ENCODE peak calls at places on chromosome 15, in four cellular contexts. One of them, this sample, is unnamed.

GRCh38 chr15:96327155-96327741 is 3.3 kb upstream of the NR2F2 start:
- DNase-seq in naive thymus-derived CD4-positive, alpha-beta T cell: no peak
- DNase-seq in HEK293T: no peak
- DNase-seq in upper lobe of right lung: no peak
- DNase-seq in this sample: peak

GRCh38 chr15:98493966-98494511 is 154.3 kb upstream of the IGF1R start:
- DNase-seq in HEK293T: no peak
- DNase-seq in upper lobe of right lung: no peak
- DNase-seq in naive thymus-derived CD4-positive, alpha-beta T cell: no peak
- DNase-seq in this sample: no peak

GRCh38 chr15:38072507-38073277 is 138.3 kb downstream of the TMCO5A start:
- DNase-seq in HEK293T: peak
- DNase-seq in upper lobe of right lung: peak
- DNase-seq in naive thymus-derived CD4-positive, alpha-beta T cell: peak
- DNase-seq in this sample: peak

GRCh38 chr15:38945551-38946298 is 381.1 kb upstream of the RASGRP1 start:
- DNase-seq in upper lobe of right lung: no peak
- DNase-seq in naive thymus-derived CD4-positive, alpha-beta T cell: no peak
- DNase-seq in HEK293T: no peak
- DNase-seq in this sample: no peak

GRCh38 chr15:26691249-26691648 is 81.6 kb downstream of the GABRB3 start:
- DNase-seq in upper lobe of right lung: no peak
- DNase-seq in HEK293T: no peak
- DNase-seq in naive thymus-derived CD4-positive, alpha-beta T cell: no peak
- DNase-seq in this sample: no peak

GRCh38 chr15:72770673-72771328 is 12.8 kb downstream of the ADPGK start:
- DNase-seq in naive thymus-derived CD4-positive, alpha-beta T cell: no peak
- DNase-seq in HEK293T: no peak
- DNase-seq in upper lobe of right lung: no peak
- DNase-seq in this sample: no peak

GRCh38 chr15:36415643-36416042 is 163.8 kb upstream of the CDIN1 start:
- DNase-seq in HEK293T: no peak
- DNase-seq in upper lobe of right lung: no peak
- DNase-seq in naive thymus-derived CD4-positive, alpha-beta T cell: no peak
- DNase-seq in this sample: no peak

GRCh38 chr15:26970712-26971210 is at the start of gene GABRG3:
- DNase-seq in naive thymus-derived CD4-positive, alpha-beta T cell: no peak
- DNase-seq in upper lobe of right lung: no peak
- DNase-seq in HEK293T: no peak
- DNase-seq in this sample: no peak

GRCh38 chr15:55407631-55407948 is 569 bp downstream of the CCPG1 start:
- DNase-seq in HEK293T: peak
- DNase-seq in upper lobe of right lung: no peak
- DNase-seq in naive thymus-derived CD4-positive, alpha-beta T cell: no peak
- DNase-seq in this sample: no peak

GRCh38 chr15:85157344-85157743 is 175.7 kb downstream of the PDE8A start:
- DNase-seq in HEK293T: no peak
- DNase-seq in upper lobe of right lung: no peak
- DNase-seq in naive thymus-derived CD4-positive, alpha-beta T cell: no peak
- DNase-seq in this sample: no peak

GRCh38 chr15:100778831-100779288 is 100.8 kb upstream of the ALDH1A3 start:
- DNase-seq in upper lobe of right lung: peak
- DNase-seq in HEK293T: no peak
- DNase-seq in naive thymus-derived CD4-positive, alpha-beta T cell: peak
- DNase-seq in this sample: no peak

GRCh38 chr15:39360417-39360816 is 220.5 kb upstream of the THBS1 start:
- DNase-seq in naive thymus-derived CD4-positive, alpha-beta T cell: no peak
- DNase-seq in HEK293T: no peak
- DNase-seq in upper lobe of right lung: no peak
- DNase-seq in this sample: no peak

GRCh38 chr15:26873846-26874245 is 7.0 kb downstream of the GABRA5 start:
- DNase-seq in HEK293T: no peak
- DNase-seq in upper lobe of right lung: no peak
- DNase-seq in naive thymus-derived CD4-positive, alpha-beta T cell: no peak
- DNase-seq in this sample: no peak

GRCh38 chr15:94503293-94503692 is 271.9 kb downstream of the MCTP2 start:
- DNase-seq in naive thymus-derived CD4-positive, alpha-beta T cell: no peak
- DNase-seq in upper lobe of right lung: no peak
- DNase-seq in HEK293T: no peak
- DNase-seq in this sample: no peak

GRCh38 chr15:63231717-63232116 is 42.3 kb downstream of the RAB8B start:
- DNase-seq in HEK293T: no peak
- DNase-seq in naive thymus-derived CD4-positive, alpha-beta T cell: no peak
- DNase-seq in upper lobe of right lung: no peak
- DNase-seq in this sample: no peak

GRCh38 chr15:40957581-40958051 is 4.3 kb downstream of the CHAC1 start:
- DNase-seq in upper lobe of right lung: no peak
- DNase-seq in naive thymus-derived CD4-positive, alpha-beta T cell: no peak
- DNase-seq in HEK293T: no peak
- DNase-seq in this sample: no peak

GRCh38 chr15:68677996-68678395 is 99.2 kb downstream of the CORO2B start:
- DNase-seq in HEK293T: no peak
- DNase-seq in upper lobe of right lung: no peak
- DNase-seq in naive thymus-derived CD4-positive, alpha-beta T cell: no peak
- DNase-seq in this sample: no peak

GRCh38 chr15:30992073-30992363 is 590 bp upstream of the MTMR10 start:
- DNase-seq in HEK293T: no peak
- DNase-seq in naive thymus-derived CD4-positive, alpha-beta T cell: no peak
- DNase-seq in upper lobe of right lung: no peak
- DNase-seq in this sample: no peak

GRCh38 chr15:40098489-40099261 is 10.0 kb downstream of the BMF start:
- DNase-seq in upper lobe of right lung: peak
- DNase-seq in naive thymus-derived CD4-positive, alpha-beta T cell: peak
- DNase-seq in HEK293T: peak
- DNase-seq in this sample: peak

GRCh38 chr15:63059573-63060216 is 17.1 kb downstream of the TPM1 start:
- DNase-seq in naive thymus-derived CD4-positive, alpha-beta T cell: no peak
- DNase-seq in HEK293T: no peak
- DNase-seq in upper lobe of right lung: no peak
- DNase-seq in this sample: no peak

GRCh38 chr15:25438601-25439455 is at the start of gene UBE3A:
- DNase-seq in HEK293T: peak
- DNase-seq in naive thymus-derived CD4-positive, alpha-beta T cell: peak
- DNase-seq in upper lobe of right lung: peak
- DNase-seq in this sample: peak

GRCh38 chr15:39641187-39641889 is 60.5 kb downstream of the THBS1 start:
- DNase-seq in upper lobe of right lung: no peak
- DNase-seq in naive thymus-derived CD4-positive, alpha-beta T cell: no peak
- DNase-seq in HEK293T: no peak
- DNase-seq in this sample: no peak

GRCh38 chr15:94297543-94297942 is 66.2 kb downstream of the MCTP2 start:
- DNase-seq in upper lobe of right lung: no peak
- DNase-seq in HEK293T: no peak
- DNase-seq in naive thymus-derived CD4-positive, alpha-beta T cell: no peak
- DNase-seq in this sample: no peak

GRCh38 chr15:92968926-92969664 is 69.0 kb downstream of the CHD2 start:
- DNase-seq in upper lobe of right lung: no peak
- DNase-seq in HEK293T: peak
- DNase-seq in naive thymus-derived CD4-positive, alpha-beta T cell: no peak
- DNase-seq in this sample: no peak

GRCh38 chr15:92100751-92101150 is 247.2 kb downstream of the SLCO3A1 start:
- DNase-seq in HEK293T: no peak
- DNase-seq in naive thymus-derived CD4-positive, alpha-beta T cell: no peak
- DNase-seq in upper lobe of right lung: no peak
- DNase-seq in this sample: no peak